ENCODE peak calls at places on chromosomes 16 and 17, in nine cellular contexts. One of them, this sample, is unnamed.

GRCh38 chr17:61583242-61583641 is 7.8 kb downstream of the NACA2 start:
- DNase-seq in nephron progenitor cell: no peak
- DNase-seq in cardiac fibroblast: peak; percentile 75
- DNase-seq in T-helper 9 cell: no peak
- DNase-seq in upper lobe of right lung: no peak
- DNase-seq in IMR-90: peak; percentile 83
- DNase-seq in GM03348: peak; percentile 70
- DNase-seq in A549: peak; percentile 79
- DNase-seq in NCI-H774: no peak
- DNase-seq in this sample: no peak

GRCh38 chr17:61394630-61395408 is 4.8 kb upstream of the TBX2 start:
- DNase-seq in NCI-H774: no peak
- DNase-seq in IMR-90: peak; percentile 22
- DNase-seq in A549: no peak
- DNase-seq in nephron progenitor cell: no peak
- DNase-seq in upper lobe of right lung: no peak
- DNase-seq in cardiac fibroblast: peak; percentile 10
- DNase-seq in GM03348: no peak
- DNase-seq in T-helper 9 cell: no peak
- DNase-seq in this sample: no peak

GRCh38 chr16:48366165-48367093 is 18.8 kb downstream of the SIAH1 start:
- DNase-seq in A549: peak; percentile 88
- DNase-seq in IMR-90: peak; percentile 90
- DNase-seq in cardiac fibroblast: peak; percentile 94
- DNase-seq in upper lobe of right lung: no peak
- DNase-seq in T-helper 9 cell: peak; percentile 26
- DNase-seq in GM03348: peak; percentile 68
- DNase-seq in nephron progenitor cell: peak; percentile 10
- DNase-seq in NCI-H774: peak; percentile 3
- DNase-seq in this sample: peak; percentile 18

GRCh38 chr17:78001182-78001581 is 42.7 kb downstream of the TNRC6C start:
- DNase-seq in T-helper 9 cell: no peak
- DNase-seq in GM03348: no peak
- DNase-seq in NCI-H774: no peak
- DNase-seq in A549: no peak
- DNase-seq in cardiac fibroblast: no peak
- DNase-seq in IMR-90: peak; percentile 19
- DNase-seq in upper lobe of right lung: no peak
- DNase-seq in nephron progenitor cell: no peak
- DNase-seq in this sample: no peak

GRCh38 chr16:74611721-74612120 is 4.8 kb upstream of the GLG1 start:
- DNase-seq in T-helper 9 cell: no peak
- DNase-seq in cardiac fibroblast: peak; percentile 24
- DNase-seq in nephron progenitor cell: no peak
- DNase-seq in A549: no peak
- DNase-seq in NCI-H774: no peak
- DNase-seq in IMR-90: peak; percentile 95
- DNase-seq in upper lobe of right lung: no peak
- DNase-seq in GM03348: no peak
- DNase-seq in this sample: no peak

GRCh38 chr17:42247734-42248133 is 28.5 kb downstream of the STAT5B start:
- DNase-seq in A549: peak; percentile 63
- DNase-seq in NCI-H774: no peak
- DNase-seq in T-helper 9 cell: no peak
- DNase-seq in IMR-90: peak; percentile 81
- DNase-seq in upper lobe of right lung: no peak
- DNase-seq in GM03348: no peak
- DNase-seq in nephron progenitor cell: no peak
- DNase-seq in cardiac fibroblast: peak; percentile 85
- DNase-seq in this sample: no peak

GRCh38 chr16:51242281-51242994 is 91.4 kb upstream of the SALL1 start:
- DNase-seq in T-helper 9 cell: no peak
- DNase-seq in GM03348: no peak
- DNase-seq in NCI-H774: no peak
- DNase-seq in cardiac fibroblast: no peak
- DNase-seq in nephron progenitor cell: no peak
- DNase-seq in IMR-90: no peak
- DNase-seq in upper lobe of right lung: no peak
- DNase-seq in A549: no peak
- DNase-seq in this sample: no peak

GRCh38 chr16:86951831-86952598 is 365.2 kb downstream of the C16orf95 start:
- DNase-seq in IMR-90: peak; percentile 99
- DNase-seq in cardiac fibroblast: peak; percentile 100
- DNase-seq in A549: peak; percentile 87
- DNase-seq in upper lobe of right lung: no peak
- DNase-seq in GM03348: peak; percentile 84
- DNase-seq in T-helper 9 cell: no peak
- DNase-seq in NCI-H774: no peak
- DNase-seq in nephron progenitor cell: no peak
- DNase-seq in this sample: no peak